ENCODE peak calls at places on chromosomes 1 and 21, in ten cellular contexts. B is HCT116; C is MM.1S; J is GM23338; K is uterus; Q is tibial nerve; W is CD8-positive, alpha-beta T cell; D is BE2C; F is bronchial epithelial cell; V is transverse colon. R is an unnamed sample. For H3K36me3, the result is how much of the 10 kb centered on the place peaks cover.

GRCh38 chr1:67791261-67791660 is 42.0 kb downstream of the GNG12 start:
- DNase-seq in B (no peak), C (no peak), J (no peak), K (no peak), Q (no peak), W (no peak), D (no peak), F (peak), V (no peak), R (no peak)

GRCh38 chr1:172431721-172432192 is 11.3 kb downstream of the C1orf105 start:
- DNase-seq in B (no peak), C (no peak), J (peak), K (no peak), Q (no peak), W (peak), D (no peak), F (peak), V (peak), R (no peak)

GRCh38 chr1:171017431-171017830 is 73.3 kb upstream of the FMO3 start:
- DNase-seq in B (no peak), C (no peak), J (no peak), K (no peak), Q (no peak), W (no peak), D (no peak), F (no peak), V (no peak), R (no peak)

GRCh38 chr1:43436371-43436770 is 17.4 kb downstream of the HYI start:
- DNase-seq in B (no peak), C (no peak), J (no peak), K (no peak), Q (no peak), W (no peak), D (no peak), F (no peak), V (no peak), R (no peak)

GRCh38 chr21:44383216-44383615 is 29.8 kb downstream of the TRPM2 start:
- DNase-seq in B (no peak), C (no peak), J (no peak), K (no peak), Q (no peak), W (no peak), D (no peak), F (no peak), V (no peak), R (no peak)

GRCh38 chr1:170881268-170882265 is 53.8 kb upstream of the MROH9 start:
- DNase-seq in B (peak), C (peak), J (peak), K (no peak), Q (no peak), W (no peak), D (no peak), F (peak), V (no peak), R (no peak)

GRCh38 chr21:42677339-42678117 is 24.1 kb downstream of the PDE9A start:
- DNase-seq in B (no peak), C (no peak), J (no peak), K (no peak), Q (no peak), W (no peak), D (no peak), F (peak), V (no peak), R (no peak)

GRCh38 chr1:198922638-198923430 is 284.0 kb downstream of the PTPRC start:
- DNase-seq in B (no peak), C (no peak), J (no peak), K (no peak), Q (no peak), W (no peak), D (no peak), F (no peak), V (no peak), R (peak)

GRCh38 chr1:2347907-2348306 is 43.4 kb downstream of the MORN1 start:
- DNase-seq in B (no peak), C (no peak), J (peak), K (no peak), Q (no peak), W (no peak), D (peak), F (no peak), V (no peak), R (no peak)

GRCh38 chr1:185227161-185227560 is 70.2 kb downstream of the SWT1 start:
- DNase-seq in B (no peak), C (no peak), J (no peak), K (no peak), Q (no peak), W (no peak), D (no peak), F (no peak), V (no peak), R (no peak)

GRCh38 chr21:34243562-34243961 is 120.2 kb upstream of the KCNE2 start:
- DNase-seq in B (peak), C (peak), J (peak), K (no peak), Q (no peak), W (no peak), D (peak), F (peak), V (peak), R (no peak)

GRCh38 chr1:165828581-165829329 is 1.3 kb downstream of the UCK2 start:
- DNase-seq in B (peak), C (peak), J (peak), K (peak), Q (no peak), W (no peak), D (peak), F (peak), V (peak), R (peak)

GRCh38 chr1:157819886-157820285 is at the start of gene FCRL1:
- DNase-seq in B (no peak), C (no peak), J (no peak), K (no peak), Q (no peak), W (no peak), D (no peak), F (no peak), V (no peak), R (no peak)

GRCh38 chr1:235735630-235736029 is 86.0 kb upstream of the GNG4 start:
- DNase-seq in B (no peak), C (no peak), J (no peak), K (no peak), Q (no peak), W (no peak), D (no peak), F (peak), V (no peak), R (no peak)

GRCh38 chr1:115671176-115672062 is 29.6 kb downstream of the VANGL1 start:
- DNase-seq in B (peak), C (no peak), J (no peak), K (no peak), Q (no peak), W (no peak), D (no peak), F (peak), V (peak), R (no peak)

GRCh38 chr1:81144240-81144639 is 656.5 kb upstream of the ADGRL2 start:
- DNase-seq in B (no peak), C (no peak), J (peak), K (no peak), Q (no peak), W (no peak), D (no peak), F (no peak), V (no peak), R (no peak)

GRCh38 chr1:16296643-16297042 is 55.6 kb downstream of the FBXO42 start:
- DNase-seq in B (no peak), C (no peak), J (no peak), K (no peak), Q (no peak), W (no peak), D (no peak), F (no peak), V (no peak), R (no peak)

GRCh38 chr1:153792631-153793041 is 17.4 kb downstream of the SLC27A3 start:
- DNase-seq in B (no peak), C (no peak), J (no peak), K (no peak), Q (no peak), W (no peak), D (no peak), F (no peak), V (no peak), R (no peak)

GRCh38 chr1:219544163-219544846 is 68.6 kb downstream of the ZC3H11B start:
- DNase-seq in B (no peak), C (no peak), J (peak), K (no peak), Q (no peak), W (no peak), D (no peak), F (no peak), V (no peak), R (no peak)

GRCh38 chr21:41641821-41642368 is 125.0 kb downstream of the RIPK4 start:
- DNase-seq in B (no peak), C (no peak), J (no peak), K (peak), Q (peak), W (no peak), D (no peak), F (peak), V (no peak), R (no peak)

GRCh38 chr1:94550800-94551241 is 9.3 kb upstream of the F3 start:
- DNase-seq in B (no peak), C (no peak), J (no peak), K (no peak), Q (no peak), W (no peak), D (peak), F (peak), V (no peak), R (no peak)

GRCh38 chr21:42878993-42879787 is at the start of gene WDR4:
- DNase-seq in B (peak), C (peak), J (peak), K (peak), Q (peak), W (peak), D (peak), F (peak), V (peak), R (peak)

DNA sequence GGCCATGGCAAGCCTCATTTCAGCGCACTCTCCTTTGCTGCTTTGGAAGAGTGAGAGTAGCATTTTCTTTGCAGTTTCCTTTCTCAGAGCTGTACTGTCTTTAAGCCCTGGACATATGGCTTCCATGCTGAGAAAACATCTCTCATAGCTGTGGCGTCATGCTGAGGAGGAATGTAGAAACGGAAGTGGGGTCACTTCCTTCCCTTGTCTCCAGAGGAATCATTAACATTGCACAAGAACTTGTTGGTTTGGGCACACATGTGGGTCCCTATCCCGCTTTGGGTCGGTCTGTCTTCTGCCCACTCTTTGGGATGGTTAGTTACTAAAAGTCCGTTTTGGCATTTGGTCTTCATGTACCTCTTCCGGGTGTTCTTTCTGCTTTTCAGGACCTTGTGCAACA is 5.6 kb downstream of the MFN2 start:
- DNase-seq in B (no peak), C (no peak), J (no peak), K (no peak), Q (no peak), W (no peak), D (no peak), F (no peak), V (no peak), R (no peak)
- H3K36me3 ChIP-seq in B (half or more), C (under half), J (under half), K (under half), Q (half or more), W (under half), D (under half), F (under half), V (under half), R (under half)

GRCh38 chr1:166972827-166973226 is 2.5 kb downstream of the ILDR2 start:
- DNase-seq in B (no peak), C (no peak), J (no peak), K (no peak), Q (no peak), W (no peak), D (no peak), F (no peak), V (no peak), R (no peak)

GRCh38 chr1:166974647-166975345 is 544 bp downstream of the ILDR2 start:
- DNase-seq in B (no peak), C (peak), J (no peak), K (no peak), Q (no peak), W (no peak), D (no peak), F (no peak), V (no peak), R (no peak)

GRCh38 chr1:166977951-166978350 is 2.6 kb upstream of the ILDR2 start:
- DNase-seq in B (no peak), C (no peak), J (no peak), K (no peak), Q (no peak), W (no peak), D (no peak), F (no peak), V (no peak), R (no peak)

GRCh38 chr1:166978795-166979194 is 3.5 kb upstream of the ILDR2 start:
- DNase-seq in B (no peak), C (no peak), J (no peak), K (no peak), Q (no peak), W (no peak), D (no peak), F (no peak), V (no peak), R (no peak)

GRCh38 chr1:166975361-166976129 is at the start of gene ILDR2:
- DNase-seq in B (peak), C (peak), J (peak), K (peak), Q (no peak), W (peak), D (peak), F (peak), V (peak), R (peak)
- TF ChIP-seq CTCF in B (no peak), C (no peak), J (peak), K (peak), Q (no peak), W (no peak), D (no peak), F (no peak), V (no peak), R (no peak)

DNA sequence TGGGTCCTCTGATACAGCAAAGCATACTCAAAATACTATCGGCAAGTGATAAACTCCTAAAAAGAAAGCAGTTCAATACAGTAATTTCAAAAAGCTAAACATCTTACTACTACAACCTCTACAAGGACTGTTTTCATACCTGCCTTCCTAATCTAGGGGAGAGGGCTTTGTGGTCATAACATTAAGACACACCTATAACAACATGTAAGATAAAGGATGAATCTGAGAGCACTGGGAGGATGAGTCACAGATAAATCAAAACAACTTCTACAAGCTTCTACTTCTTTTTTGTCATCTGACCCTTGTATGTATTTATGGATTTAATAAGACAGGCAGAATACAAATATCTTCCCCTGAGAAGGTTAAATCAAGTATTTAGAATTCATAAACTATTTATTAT is 40.0 kb downstream of the LTN1 start:
- DNase-seq in B (no peak), C (no peak), J (no peak), K (no peak), Q (no peak), W (no peak), D (no peak), F (peak), V (no peak), R (no peak)
- H3K36me3 ChIP-seq in B (under half), C (under half), J (under half), K (under half), Q (half or more), W (under half), D (under half), F (under half), V (under half), R (under half)

DNA sequence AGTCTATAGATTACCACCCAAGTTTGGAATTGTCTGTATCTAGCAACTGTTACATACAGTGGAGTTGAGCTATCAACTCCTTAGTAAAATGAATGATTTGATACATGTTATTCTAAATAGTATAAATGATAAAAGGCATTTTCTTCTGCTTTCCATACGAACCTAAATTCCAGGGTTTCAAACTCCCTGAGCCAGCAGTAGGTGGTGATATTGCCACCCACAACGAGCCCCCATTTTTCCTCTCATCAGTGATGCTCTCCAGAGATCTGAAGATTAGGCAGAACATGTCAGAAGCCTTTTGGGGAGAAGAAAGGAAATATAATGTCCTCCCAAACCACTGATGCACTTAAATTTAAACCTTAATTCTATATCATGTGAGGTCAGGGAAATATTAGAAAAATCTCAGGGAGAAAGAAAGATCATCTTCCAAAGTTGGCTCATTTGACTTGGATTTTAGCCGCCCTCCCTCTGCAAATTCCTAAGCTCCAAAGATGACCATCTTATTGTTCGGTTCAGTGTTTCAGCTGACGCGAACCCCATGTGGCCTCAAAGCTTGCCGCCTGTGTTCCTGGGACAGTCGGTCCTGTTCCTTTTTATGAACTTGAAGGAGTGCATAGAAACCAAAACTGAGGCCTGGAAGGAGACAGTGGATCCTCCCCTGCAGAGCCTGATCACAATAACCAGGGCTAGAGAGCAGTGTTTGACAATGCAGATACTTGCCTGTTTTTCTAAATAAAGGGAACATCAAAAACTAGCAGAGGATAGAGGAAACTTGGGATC is 2.3 kb downstream of the EVA1C start:
- DNase-seq in B (no peak), C (no peak), J (no peak), K (no peak), Q (no peak), W (no peak), D (no peak), F (peak), V (no peak), R (no peak)
- TF ChIP-seq CTCF in B (peak), C (no peak), J (peak), K (peak), Q (no peak), W (no peak), D (peak), F (peak), V (peak), R (no peak)

DNA sequence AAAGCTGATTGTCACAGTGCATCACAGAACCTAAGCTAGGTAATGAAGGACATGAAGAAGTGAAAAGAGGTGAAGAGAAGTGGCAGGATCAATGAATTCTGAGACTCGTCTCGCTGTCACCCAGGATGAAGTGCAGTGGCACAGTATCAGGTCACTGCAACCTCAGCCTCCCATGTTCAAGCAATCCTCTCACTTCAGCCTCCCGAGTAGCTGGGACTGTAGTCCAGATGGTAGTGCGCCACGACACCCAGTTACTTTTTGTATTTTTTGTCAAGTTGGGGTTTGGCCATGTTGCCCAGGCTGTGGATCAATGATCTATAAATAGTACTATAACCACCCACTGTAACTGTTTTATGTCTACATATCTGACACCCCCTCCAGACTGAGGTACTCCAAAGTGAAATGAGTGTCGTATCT is 33.1 kb downstream of the PTP4A2 start:
- DNase-seq in B (no peak), C (no peak), J (no peak), K (no peak), Q (no peak), W (no peak), D (no peak), F (no peak), V (no peak), R (no peak)
- H3K36me3 ChIP-seq in B (under half), C (under half), J (under half), K (under half), Q (under half), W (under half), D (under half), F (under half), V (under half), R (under half)

GRCh38 chr21:28770867-28771661 is 221.6 kb downstream of the LTN1 start:
- DNase-seq in B (no peak), C (no peak), J (no peak), K (no peak), Q (no peak), W (no peak), D (no peak), F (no peak), V (no peak), R (no peak)
- TF ChIP-seq CTCF in B (no peak), C (no peak), J (no peak), K (no peak), Q (no peak), W (no peak), D (no peak), F (no peak), V (no peak), R (no peak)

R was measured in GM06990.